ENCODE peak calls at places on chromosomes 6 and 20, in ten cellular contexts. Y, R, C, M, T, X, I, E, L and D are unnamed samples.

GRCh38 chr6:36757206-36757605 is 59.6 kb downstream of the RAB44 start:
- DNase-seq in T (no peak), R (no peak), X (no peak), M (no peak), I (no peak), E (no peak), C (no peak), Y (no peak), L (no peak), D (no peak)

GRCh38 chr20:50192364-50193168 is 1.9 kb downstream of the CEBPB start:
- DNase-seq in C (peak; percentile 88), I (peak; percentile 73), X (peak; percentile 90), T (peak; percentile 78), R (peak; percentile 70), L (peak; percentile 90), Y (peak; percentile 90), E (peak; percentile 94), M (peak; percentile 85), D (peak; percentile 81)

GRCh38 chr6:43942011-43942442 is 172.0 kb downstream of the VEGFA start:
- DNase-seq in R (no peak), M (no peak), C (no peak), I (no peak), T (no peak), Y (no peak), L (peak; percentile 47), E (no peak), X (no peak), D (no peak)

GRCh38 chr20:64077094-64077493 is 2.2 kb downstream of the RGS19 start:
- DNase-seq in T (no peak), E (peak; percentile 92), C (no peak), M (peak; percentile 44), Y (peak; percentile 70), X (peak; percentile 60), L (no peak), R (no peak), I (no peak), D (no peak)

GRCh38 chr6:25477006-25477590 is 174.9 kb upstream of the SCGN start:
- DNase-seq in Y (no peak), R (no peak), M (no peak), E (no peak), X (no peak), L (no peak), T (no peak), C (peak; percentile 54), I (no peak), D (no peak)

GRCh38 chr20:50713677-50714101 is 17.7 kb upstream of the PARD6B start:
- DNase-seq in R (no peak), T (no peak), L (no peak), C (peak; percentile 83), Y (no peak), M (no peak), I (no peak), E (no peak), X (no peak), D (no peak)

GRCh38 chr20:64156136-64156885 is 7.9 kb upstream of the MYT1 start:
- DNase-seq in R (no peak), E (peak; percentile 46), T (no peak), I (no peak), L (no peak), M (no peak), C (no peak), Y (no peak), X (no peak), D (no peak)

GRCh38 chr6:19851273-19852089 is 14.3 kb downstream of the ID4 start:
- DNase-seq in X (no peak), R (peak; percentile 36), T (peak; percentile 64), M (no peak), E (no peak), I (no peak), Y (peak; percentile 63), L (no peak), C (peak; percentile 90), D (peak; percentile 46)

GRCh38 chr6:12818324-12818723 is 101.8 kb downstream of the PHACTR1 start:
- DNase-seq in T (no peak), R (no peak), I (no peak), Y (no peak), C (peak; percentile 10), L (no peak), X (no peak), M (no peak), E (no peak), D (no peak)

GRCh38 chr6:20688710-20689500 is 154.6 kb downstream of the CDKAL1 start:
- DNase-seq in Y (peak; percentile 33), T (no peak), R (peak; percentile 44), X (no peak), E (no peak), M (no peak), L (no peak), C (peak; percentile 63), I (no peak), D (no peak)

GRCh38 chr6:154499854-154500589 is 10.5 kb downstream of the CNKSR3 start:
- DNase-seq in X (no peak), E (no peak), I (no peak), T (no peak), M (no peak), C (no peak), Y (no peak), L (no peak), R (no peak), D (no peak)

GRCh38 chr6:137008204-137008603 is 36.6 kb downstream of the IL20RA start:
- DNase-seq in E (no peak), L (no peak), C (no peak), T (no peak), X (peak; percentile 40), M (peak; percentile 33), Y (no peak), I (no peak), R (no peak), D (no peak)

GRCh38 chr20:64053841-64054661 is 4.6 kb upstream of the SOX18 start:
- DNase-seq in Y (peak; percentile 64), R (no peak), L (no peak), M (peak; percentile 75), X (peak; percentile 82), C (peak; percentile 94), I (no peak), T (no peak), E (no peak), D (no peak)

GRCh38 chr6:106181664-106182418 is 95.7 kb downstream of the PRDM1 start:
- DNase-seq in Y (no peak), X (no peak), I (no peak), L (no peak), M (no peak), E (no peak), R (peak; percentile 83), T (peak; percentile 47), C (peak; percentile 44), D (no peak)

GRCh38 chr20:62830251-62830650 is 13.4 kb downstream of the COL9A3 start:
- DNase-seq in I (no peak), C (no peak), Y (no peak), X (peak; percentile 21), M (no peak), E (peak; percentile 40), T (no peak), R (no peak), L (no peak), D (no peak)

GRCh38 chr20:48015943-48016723 is 230.9 kb upstream of the SULF2 start:
- DNase-seq in I (no peak), X (no peak), E (no peak), T (peak; percentile 98), C (peak; percentile 96), Y (no peak), M (no peak), R (peak; percentile 97), L (no peak), D (peak; percentile 91)

GRCh38 chr6:14074723-14075503 is 42.7 kb upstream of the CD83 start:
- DNase-seq in R (no peak), M (no peak), T (no peak), I (no peak), E (no peak), L (no peak), Y (no peak), X (no peak), C (peak; percentile 62), D (no peak)

GRCh38 chr20:46991850-46992639 is 97.4 kb downstream of the EYA2 start:
- DNase-seq in Y (no peak), C (no peak), M (no peak), L (no peak), T (no peak), R (no peak), I (no peak), X (no peak), E (no peak), D (no peak)

GRCh38 chr20:50415516-50416268 is 94.5 kb upstream of the PTPN1 start:
- DNase-seq in I (peak; percentile 100), C (peak; percentile 99), Y (no peak), R (no peak), M (peak; percentile 100), E (peak; percentile 97), X (peak; percentile 100), T (peak; percentile 76), L (peak; percentile 100), D (peak; percentile 87)

DNA sequence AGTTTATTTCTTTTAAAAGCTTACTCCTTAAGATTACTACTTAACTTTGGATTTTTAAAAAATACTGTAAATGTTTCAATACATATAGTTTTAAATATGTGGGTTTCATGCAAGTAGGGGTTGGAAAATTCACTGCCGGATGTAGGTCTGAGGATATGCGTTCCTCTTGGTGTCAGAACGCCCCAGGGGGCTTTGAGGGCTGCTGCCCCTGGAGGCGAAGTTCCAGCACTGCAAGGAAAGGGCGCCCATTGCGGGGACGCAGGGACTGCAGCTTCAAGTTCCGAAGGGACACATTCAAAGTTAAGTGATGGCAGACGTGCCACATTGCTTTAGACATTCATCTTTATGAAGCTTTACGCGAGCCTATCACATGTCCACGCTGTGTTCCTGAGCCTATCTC is 152.9 kb downstream of the SOD2 start:
- DNase-seq in Y (no peak), I (no peak), T (no peak), L (no peak), X (no peak), M (no peak), R (no peak), E (no peak), C (no peak), D (no peak)
- TF ChIP-seq CTCF in Y (peak; percentile 28), I (no peak), T (peak; percentile 5), L (no peak), X (no peak), M (peak; percentile 15), R (peak; percentile 20), E (no peak), C (peak; percentile 14), D (no peak)

GRCh38 chr20:5729348-5729747 is 20.9 kb upstream of the SHLD1 start:
- DNase-seq in L (no peak), M (no peak), I (no peak), T (no peak), R (no peak), E (no peak), C (no peak), Y (no peak), X (no peak), D (peak; percentile 71)
- TF ChIP-seq CTCF in L (no peak), M (no peak), I (no peak), T (no peak), R (no peak), E (no peak), C (no peak), Y (no peak), X (no peak), D (no peak)

GRCh38 chr6:41939091-41939847 is 2.3 kb downstream of the CCND3 start:
- DNase-seq in L (peak; percentile 76), M (peak; percentile 49), C (peak; percentile 89), X (peak; percentile 62), I (no peak), E (peak; percentile 90), R (no peak), T (no peak), Y (no peak), D (no peak)
- TF ChIP-seq CTCF in L (no peak), M (no peak), C (no peak), X (no peak), I (no peak), E (no peak), R (no peak), T (peak; percentile 3), Y (no peak), D (no peak)

GRCh38 chr20:33897313-33897912 is 86.3 kb downstream of the CHMP4B start:
- DNase-seq in M (no peak), Y (no peak), T (no peak), R (no peak), X (no peak), I (no peak), L (no peak), C (peak; percentile 33), E (no peak), D (no peak)
- TF ChIP-seq CTCF in M (peak; percentile 14), Y (no peak), T (peak; percentile 25), R (no peak), X (no peak), I (no peak), L (no peak), C (no peak), E (no peak), D (no peak)